ENCODE peak calls at places on chromosomes 7 and 10, in six cellular contexts. One of them, this sample, is unnamed.

GRCh38 chr10:14436233-14436632 is 105.5 kb upstream of the FRMD4A start:
- DNase-seq in T-helper 17 cell: no peak
- DNase-seq in progenitor cell of endocrine pancreas: no peak
- DNase-seq in stimulated activated CD8-positive, alpha-beta memory T cell treated with anti-CD3 and anti-CD28 coated beads, Interleukin-4, amount 100 ng/mL, for 1 hour: no peak
- DNase-seq in Calu3: no peak
- DNase-seq in CD8-positive, alpha-beta T cell: no peak
- DNase-seq in this sample: no peak

GRCh38 chr7:45569290-45569685 is 4.9 kb upstream of the ADCY1 start:
- DNase-seq in progenitor cell of endocrine pancreas: no peak
- DNase-seq in CD8-positive, alpha-beta T cell: no peak
- DNase-seq in T-helper 17 cell: no peak
- DNase-seq in Calu3: no peak
- DNase-seq in stimulated activated CD8-positive, alpha-beta memory T cell treated with anti-CD3 and anti-CD28 coated beads, Interleukin-4, amount 100 ng/mL, for 1 hour: no peak
- DNase-seq in this sample: no peak

GRCh38 chr10:6741561-6741960 is 161.5 kb upstream of the PRKCQ start:
- DNase-seq in Calu3: no peak
- DNase-seq in T-helper 17 cell: no peak
- DNase-seq in progenitor cell of endocrine pancreas: no peak
- DNase-seq in CD8-positive, alpha-beta T cell: no peak
- DNase-seq in stimulated activated CD8-positive, alpha-beta memory T cell treated with anti-CD3 and anti-CD28 coated beads, Interleukin-4, amount 100 ng/mL, for 1 hour: no peak
- DNase-seq in this sample: no peak

GRCh38 chr10:26698909-26699308 is 1.4 kb downstream of the PDSS1 start:
- DNase-seq in T-helper 17 cell: no peak
- DNase-seq in Calu3: no peak
- DNase-seq in stimulated activated CD8-positive, alpha-beta memory T cell treated with anti-CD3 and anti-CD28 coated beads, Interleukin-4, amount 100 ng/mL, for 1 hour: no peak
- DNase-seq in progenitor cell of endocrine pancreas: no peak
- DNase-seq in CD8-positive, alpha-beta T cell: no peak
- DNase-seq in this sample: no peak

GRCh38 chr10:83897626-83898025 is 241.7 kb upstream of the GHITM start:
- DNase-seq in T-helper 17 cell: no peak
- DNase-seq in Calu3: no peak
- DNase-seq in stimulated activated CD8-positive, alpha-beta memory T cell treated with anti-CD3 and anti-CD28 coated beads, Interleukin-4, amount 100 ng/mL, for 1 hour: no peak
- DNase-seq in progenitor cell of endocrine pancreas: no peak
- DNase-seq in CD8-positive, alpha-beta T cell: no peak
- DNase-seq in this sample: no peak

GRCh38 chr7:132160525-132161230 is 415.6 kb downstream of the PLXNA4 start:
- DNase-seq in stimulated activated CD8-positive, alpha-beta memory T cell treated with anti-CD3 and anti-CD28 coated beads, Interleukin-4, amount 100 ng/mL, for 1 hour: no peak
- DNase-seq in CD8-positive, alpha-beta T cell: no peak
- DNase-seq in T-helper 17 cell: no peak
- DNase-seq in progenitor cell of endocrine pancreas: no peak
- DNase-seq in Calu3: no peak
- DNase-seq in this sample: no peak

GRCh38 chr7:30465342-30466170 is 13.0 kb downstream of the NOD1 start:
- DNase-seq in progenitor cell of endocrine pancreas: no peak
- DNase-seq in Calu3: no peak
- DNase-seq in T-helper 17 cell: no peak
- DNase-seq in stimulated activated CD8-positive, alpha-beta memory T cell treated with anti-CD3 and anti-CD28 coated beads, Interleukin-4, amount 100 ng/mL, for 1 hour: no peak
- DNase-seq in CD8-positive, alpha-beta T cell: no peak
- DNase-seq in this sample: no peak

GRCh38 chr7:105673367-105674188 is 92.3 kb upstream of the EFCAB10 start:
- DNase-seq in T-helper 17 cell: no peak
- DNase-seq in Calu3: no peak
- DNase-seq in stimulated activated CD8-positive, alpha-beta memory T cell treated with anti-CD3 and anti-CD28 coated beads, Interleukin-4, amount 100 ng/mL, for 1 hour: no peak
- DNase-seq in CD8-positive, alpha-beta T cell: no peak
- DNase-seq in progenitor cell of endocrine pancreas: no peak
- DNase-seq in this sample: no peak

This sample was measured in activated CD8-positive, alpha-beta memory T cell treated with anti-CD3 and anti-CD28 coated beads for 4 hours.